ENCODE peak calls at places on chromosomes 5 and 9, in five cellular contexts. R, I, X, Y and G are unnamed samples.

GRCh38 chr9:27572566-27572917 is 739 bp downstream of the C9orf72 start:
- DNase-seq in Y (no peak), I (no peak), R (peak), X (peak), G (peak)

GRCh38 chr5:62263401-62263800 is 42.6 kb upstream of the KIF2A start:
- DNase-seq in I (no peak), X (no peak), R (no peak), Y (no peak), G (no peak)

GRCh38 chr9:126629007-126629674 is 15.4 kb downstream of the LMX1B start:
- DNase-seq in X (no peak), R (no peak), I (no peak), Y (no peak), G (no peak)

GRCh38 chr5:74919487-74919886 is 53.3 kb upstream of the FAM169A start:
- DNase-seq in X (no peak), I (no peak), Y (peak), R (no peak), G (peak)

GRCh38 chr5:136364307-136364706 is 1.0 kb downstream of the TRPC7 start:
- DNase-seq in X (no peak), Y (no peak), R (no peak), I (peak), G (no peak)

GRCh38 chr9:19922476-19923118 is 133.8 kb upstream of the SLC24A2 start:
- DNase-seq in I (peak), Y (peak), X (no peak), R (no peak), G (peak)

GRCh38 chr5:35926389-35927051 is 11.9 kb downstream of the CAPSL start:
- DNase-seq in X (no peak), Y (no peak), I (peak), R (peak), G (peak)

GRCh38 chr9:69579032-69579748 is 93.0 kb downstream of the APBA1 start:
- DNase-seq in X (no peak), Y (no peak), I (no peak), R (no peak), G (no peak)

GRCh38 chr9:6229604-6230003 is 14.0 kb downstream of the IL33 start:
- DNase-seq in R (no peak), Y (no peak), X (no peak), I (no peak), G (no peak)

GRCh38 chr5:169474226-169474625 is 109.3 kb upstream of the SPDL1 start:
- DNase-seq in Y (no peak), I (no peak), X (no peak), R (no peak), G (peak)

GRCh38 chr5:31412324-31412723 is 119.6 kb downstream of the DROSHA start:
- DNase-seq in Y (no peak), I (no peak), R (no peak), X (no peak), G (no peak)

DNA sequence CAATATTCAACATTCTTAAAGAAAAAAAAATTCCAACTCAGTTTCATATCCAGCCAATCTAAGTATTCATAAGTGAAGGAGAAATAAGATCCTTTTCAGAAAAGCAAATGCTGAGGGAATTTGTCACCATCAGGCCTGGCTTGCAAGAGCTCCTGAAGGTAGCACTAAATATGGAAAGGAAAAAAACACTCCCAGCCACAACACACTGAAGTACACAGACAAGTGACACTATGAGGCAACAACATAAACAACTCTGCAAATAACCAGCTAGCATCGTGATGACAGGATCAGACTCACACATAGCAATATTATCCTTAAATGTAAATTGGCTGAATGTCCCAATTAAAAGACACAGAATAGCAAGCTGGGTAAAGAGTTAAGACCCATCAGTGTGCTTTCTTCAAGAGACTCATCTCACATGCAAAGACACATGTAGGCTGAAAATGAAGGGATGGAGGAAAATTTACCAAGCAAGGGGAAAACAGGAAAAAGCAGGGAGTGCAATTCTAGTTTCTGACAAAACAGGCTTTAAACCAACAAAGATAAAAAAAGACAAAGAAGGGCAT is 33.1 kb downstream of the ANKRD33B start:
- DNase-seq in X (no peak), Y (no peak), R (no peak), I (no peak), G (no peak)
- H3K27ac ChIP-seq in X (no peak), Y (no peak), R (no peak), I (no peak), G (no peak)

GRCh38 chr9:131273791-131274673 is 2.3 kb downstream of the FAM78A start:
- DNase-seq in R (no peak), Y (no peak), I (no peak), X (no peak), G (no peak)

GRCh38 chr9:131275332-131276106 is 791 bp downstream of the FAM78A start:
- DNase-seq in I (peak), R (no peak), Y (no peak), X (no peak), G (peak)

GRCh38 chr9:131276107-131276888 is at the start of gene FAM78A:
- DNase-seq in Y (no peak), I (peak), R (peak), X (peak), G (peak)

GRCh38 chr9:131273146-131273545 is 3.2 kb downstream of the FAM78A start:
- DNase-seq in X (no peak), Y (no peak), R (no peak), I (no peak), G (no peak)

DNA sequence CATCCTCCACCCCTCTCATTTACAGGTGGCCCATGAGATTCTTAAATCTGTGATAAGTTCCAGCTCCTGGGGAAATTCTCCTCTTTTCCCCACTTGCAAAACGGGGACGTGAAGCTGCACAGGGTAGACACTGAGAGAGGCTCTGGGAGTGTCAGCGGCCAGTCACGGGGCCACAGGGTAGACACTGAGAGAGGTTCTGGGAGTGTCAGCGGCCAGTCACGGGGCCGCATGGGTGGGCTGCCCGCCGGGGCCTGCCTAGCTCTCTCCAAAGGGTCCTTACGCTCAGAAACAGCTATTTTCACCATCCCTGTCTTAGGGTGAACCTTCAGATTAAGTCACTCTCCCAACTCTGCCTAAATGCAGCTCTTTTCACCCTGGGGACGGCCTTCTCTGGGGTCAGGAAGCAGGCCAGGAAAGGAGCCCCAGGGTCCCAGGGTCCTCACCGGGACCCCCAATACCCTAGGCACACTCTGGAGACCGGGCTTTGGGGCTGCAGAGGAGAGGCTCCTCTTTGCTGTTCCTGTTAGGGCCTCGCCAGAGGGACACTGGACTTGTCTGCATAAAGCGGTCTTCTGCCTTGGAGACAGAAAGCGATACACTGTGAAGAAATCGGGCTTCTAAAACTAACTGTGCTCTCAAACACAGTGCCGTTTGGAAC is 1.5 kb downstream of the FAM78A start:
- DNase-seq in X (peak), I (no peak), R (no peak), Y (no peak), G (no peak)
- H3K27ac ChIP-seq in X (no peak), I (peak), R (peak), Y (no peak), G (peak)

GRCh38 chr5:57855831-57856230 is 373.2 kb upstream of the ACTBL2 start:
- DNase-seq in R (no peak), Y (no peak), I (no peak), X (no peak), G (no peak)
- H3K27ac ChIP-seq in R (no peak), Y (no peak), I (no peak), X (no peak), G (no peak)

DNA sequence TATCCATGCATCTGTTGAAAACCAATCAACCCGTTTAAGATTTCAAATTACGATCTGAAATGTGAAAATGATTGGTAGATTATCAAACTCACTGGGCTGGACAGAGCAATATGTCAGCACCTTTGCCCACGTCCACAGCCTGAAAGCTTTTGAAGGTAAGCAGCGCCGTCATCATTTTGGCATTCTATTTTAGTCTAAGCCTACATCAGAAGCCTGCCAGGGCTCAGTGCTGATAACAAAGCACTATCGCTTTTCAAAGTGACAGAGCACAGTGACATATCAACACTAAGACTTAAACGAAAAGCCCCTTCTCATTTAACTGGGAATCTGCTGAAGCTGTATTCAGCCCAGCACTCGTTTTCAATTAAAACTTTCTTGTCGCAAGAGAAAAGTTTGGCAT is 1076.3 kb downstream of the PTPRD start:
- DNase-seq in X (no peak), Y (no peak), I (no peak), R (no peak), G (peak)
- H3K27ac ChIP-seq in X (no peak), Y (no peak), I (no peak), R (no peak), G (peak)

GRCh38 chr5:172891716-172892421 is 57.8 kb downstream of the ERGIC1 start:
- DNase-seq in R (peak), Y (no peak), X (peak), I (no peak), G (peak)
- H3K27ac ChIP-seq in R (peak), Y (peak), X (peak), I (no peak), G (peak)

DNA sequence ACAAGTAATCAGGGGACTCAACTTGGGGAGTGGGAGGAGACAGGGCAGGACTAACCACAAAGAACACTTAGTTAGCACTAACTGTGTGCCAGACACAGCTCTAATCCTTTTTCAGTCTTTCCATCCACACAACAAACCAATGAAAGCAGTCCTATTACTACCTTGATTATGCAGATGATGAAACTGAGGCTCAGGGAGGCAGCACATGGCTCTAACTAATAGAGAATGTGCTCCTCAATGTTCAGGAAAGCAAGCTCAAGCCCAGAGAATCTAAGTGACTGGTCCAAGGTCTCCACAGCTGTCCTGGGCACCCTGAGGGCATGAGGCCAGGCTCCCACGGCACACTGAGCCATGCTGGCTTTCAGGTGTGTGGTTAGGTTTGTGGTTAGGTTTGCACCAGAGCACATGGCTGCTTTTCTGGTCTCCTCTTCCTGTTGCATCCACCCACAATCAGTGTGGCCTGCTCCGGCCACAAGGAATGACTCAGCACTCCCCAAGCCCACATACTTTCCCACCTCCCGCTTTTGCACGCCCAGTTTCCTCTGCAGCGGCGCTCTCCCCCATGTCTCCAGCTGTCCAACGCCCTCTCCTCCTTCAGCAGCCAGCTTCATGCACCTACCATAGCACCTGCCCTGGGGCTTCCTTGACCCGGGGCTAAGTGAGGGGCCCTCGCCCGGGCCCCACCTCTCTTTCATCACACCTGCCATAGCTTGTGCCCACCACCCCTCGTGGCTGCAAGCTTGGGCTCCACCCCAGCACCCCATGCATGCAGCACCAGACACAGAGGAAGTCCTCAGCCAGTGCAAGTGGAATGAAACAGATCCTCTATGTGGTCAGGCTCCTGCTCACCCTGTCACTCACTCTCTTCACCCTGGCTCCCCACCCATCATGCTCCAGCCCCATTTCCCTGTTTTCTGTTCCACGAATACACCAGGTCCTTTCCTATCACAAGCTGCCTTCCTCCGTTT is 133.1 kb downstream of the GABBR2 start:
- DNase-seq in R (peak), I (no peak), X (no peak), Y (peak), G (no peak)
- H3K27ac ChIP-seq in R (no peak), I (no peak), X (no peak), Y (no peak), G (no peak)

GRCh38 chr9:72588336-72588735 is 66.9 kb downstream of the TMC1 start:
- DNase-seq in X (no peak), R (no peak), Y (no peak), I (no peak), G (no peak)

GRCh38 chr9:72583370-72583769 is 62.0 kb downstream of the TMC1 start:
- DNase-seq in I (no peak), R (no peak), X (no peak), Y (no peak), G (peak)

GRCh38 chr9:72586388-72587160 is 65.2 kb downstream of the TMC1 start:
- DNase-seq in R (no peak), I (no peak), X (peak), Y (peak), G (peak)

GRCh38 chr9:72589684-72590555 is 68.5 kb downstream of the TMC1 start:
- DNase-seq in I (no peak), Y (no peak), R (no peak), X (no peak), G (peak)

GRCh38 chr9:72585737-72586136 is 64.3 kb downstream of the TMC1 start:
- DNase-seq in I (no peak), X (no peak), R (no peak), Y (peak), G (peak)
- H3K27ac ChIP-seq in I (no peak), X (no peak), R (no peak), Y (peak), G (no peak)

DNA sequence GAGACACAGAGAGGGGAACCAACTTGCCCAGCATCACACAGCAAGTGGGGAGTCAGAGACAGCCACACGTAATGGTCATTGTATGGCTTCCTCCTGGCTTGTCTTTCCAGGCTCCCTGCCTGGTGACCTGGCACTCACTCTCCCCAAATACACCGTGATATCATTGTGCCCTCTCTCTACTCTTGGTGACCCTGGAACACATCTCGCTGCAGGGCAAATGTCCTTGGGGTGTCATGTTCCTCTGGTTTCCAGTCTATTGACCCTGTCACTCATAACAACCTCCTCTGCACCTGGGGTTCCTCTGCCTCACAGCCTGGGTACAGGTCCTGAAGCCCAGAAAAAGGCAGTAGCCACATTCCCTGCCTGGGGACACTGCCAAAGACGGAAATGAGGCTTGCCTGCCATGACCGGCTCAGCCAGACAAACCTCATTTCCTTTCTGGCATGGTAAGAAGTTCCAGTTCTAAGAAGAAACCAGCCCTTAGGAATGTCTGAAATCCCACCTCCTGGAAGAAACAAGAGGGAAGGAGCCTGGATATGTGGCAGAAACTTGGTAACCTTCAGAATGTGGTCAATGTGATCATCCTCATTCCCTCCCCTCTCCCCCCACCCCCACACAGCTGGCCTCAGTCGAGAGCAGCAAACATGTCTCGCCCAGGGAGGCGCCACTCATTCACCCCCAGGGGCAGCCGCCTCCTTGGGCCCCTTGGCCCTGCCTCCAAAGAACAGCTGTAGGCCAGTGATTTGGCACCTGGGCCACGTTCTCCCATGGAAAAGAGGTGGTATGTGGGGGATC is 30.6 kb upstream of the SMU1 start:
- DNase-seq in I (no peak), R (peak), Y (peak), X (no peak), G (peak)
- H3K27ac ChIP-seq in I (no peak), R (peak), Y (peak), X (peak), G (no peak)

GRCh38 chr9:115090486-115090885 is 27.5 kb downstream of the TNC start:
- DNase-seq in I (no peak), Y (no peak), X (no peak), R (no peak), G (no peak)
- H3K27ac ChIP-seq in I (no peak), Y (no peak), X (peak), R (no peak), G (no peak)

GRCh38 chr9:113219972-113220371 is 1.1 kb downstream of the FKBP15 start:
- DNase-seq in R (no peak), I (no peak), X (no peak), Y (peak), G (peak)

GRCh38 chr9:113220467-113221002 is 542 bp downstream of the FKBP15 start:
- DNase-seq in I (no peak), R (no peak), Y (no peak), X (no peak), G (no peak)

GRCh38 chr9:113221800-113222481 is 597 bp downstream of the SLC31A1 start:
- DNase-seq in R (no peak), I (no peak), Y (no peak), X (no peak), G (no peak)

GRCh38 chr9:113221003-113221799 is at the start of the genes FKBP15 and SLC31A1:
- DNase-seq in R (peak), X (peak), I (peak), Y (peak), G (peak)

GRCh38 chr9:113219186-113219936 is 1.7 kb downstream of the FKBP15 start:
- DNase-seq in X (no peak), R (no peak), Y (no peak), I (no peak), G (no peak)
- H3K27ac ChIP-seq in X (no peak), R (peak), Y (no peak), I (no peak), G (no peak)